ENCODE peak calls at places on chromosomes 12 and 14, in ten cellular contexts. B is lower lobe of right lung, S is Peyer's patch, R is fibroblast of lung, M is ascending aorta, W is IMR-90, X is HCT116, G is tibial artery, V is lung, L is endothelial cell of umbilical vein. J is an unnamed sample.
A peak's percentile ranks its signal among the peaks of the same experiment; 100 is the strongest.

GRCh38 chr14:75884198-75884611 is 97.6 kb downstream of the TGFB3 start:
- DNase-seq in L (no peak), R (peak; percentile 92), B (no peak), W (peak; percentile 86), S (no peak), V (no peak), G (no peak), X (no peak), M (no peak), J (no peak)

GRCh38 chr12:62247242-62247641 is 13.0 kb upstream of the USP15 start:
- DNase-seq in M (no peak), G (no peak), S (no peak), X (no peak), V (no peak), B (no peak), L (no peak), R (no peak), W (no peak), J (no peak)

GRCh38 chr12:117402363-117402762 is 40.9 kb upstream of the NOS1 start:
- DNase-seq in G (no peak), B (no peak), L (no peak), X (no peak), S (no peak), V (no peak), W (no peak), R (no peak), M (no peak), J (no peak)

GRCh38 chr12:28294300-28294699 is 104.0 kb downstream of the CCDC91 start:
- DNase-seq in R (no peak), S (no peak), B (no peak), V (no peak), L (no peak), G (no peak), W (no peak), M (no peak), X (no peak), J (no peak)

GRCh38 chr12:6752181-6752930 is 585 bp downstream of the MLF2 start:
- DNase-seq in M (no peak), X (no peak), S (no peak), B (no peak), G (peak; percentile 75), V (peak; percentile 47), L (peak; percentile 67), R (peak; percentile 60), W (peak; percentile 62), J (no peak)

GRCh38 chr14:32682219-32682618 is 256.5 kb upstream of the NPAS3 start:
- DNase-seq in W (no peak), B (no peak), S (no peak), L (no peak), M (no peak), G (no peak), X (no peak), V (no peak), R (peak; percentile 22), J (no peak)

GRCh38 chr12:47783821-47784819 is 11.1 kb downstream of the SLC48A1 start:
- DNase-seq in X (no peak), S (no peak), B (peak; percentile 35), M (no peak), V (no peak), G (no peak), L (no peak), W (no peak), R (no peak), J (no peak)

GRCh38 chr12:96878704-96879103 is 28.4 kb upstream of the NEDD1 start:
- DNase-seq in B (no peak), R (peak; percentile 97), V (no peak), L (no peak), W (peak; percentile 80), S (no peak), G (no peak), X (no peak), M (no peak), J (no peak)

GRCh38 chr14:101709962-101710891 is 51.3 kb upstream of the PPP2R5C start:
- DNase-seq in R (no peak), W (no peak), B (no peak), S (no peak), V (peak; percentile 23), M (no peak), L (no peak), X (peak; percentile 24), G (no peak), J (no peak)

GRCh38 chr14:98612434-98613200 is 659.4 kb downstream of the BCL11B start:
- DNase-seq in L (no peak), R (no peak), S (no peak), M (no peak), G (no peak), B (no peak), V (no peak), X (no peak), W (no peak), J (no peak)

GRCh38 chr12:124278389-124279101 is 16.3 kb upstream of the RFLNA start:
- DNase-seq in V (no peak), X (no peak), R (no peak), G (no peak), M (no peak), W (no peak), S (no peak), L (no peak), B (no peak), J (no peak)

GRCh38 chr12:124276337-124276736 is 18.6 kb upstream of the RFLNA start:
- DNase-seq in S (no peak), M (no peak), V (no peak), L (no peak), B (no peak), W (no peak), R (no peak), G (no peak), X (no peak), J (no peak)

GRCh38 chr12:124270671-124271070 is 24.2 kb upstream of the RFLNA start:
- DNase-seq in L (no peak), B (no peak), G (no peak), R (no peak), S (no peak), V (no peak), X (no peak), M (no peak), W (no peak), J (no peak)

GRCh38 chr12:124277394-124278222 is 17.3 kb upstream of the RFLNA start:
- DNase-seq in S (no peak), L (no peak), B (no peak), X (no peak), W (no peak), G (no peak), M (no peak), R (no peak), V (no peak), J (no peak)

GRCh38 chr12:124273630-124274029 is 21.3 kb upstream of the RFLNA start:
- DNase-seq in G (no peak), V (no peak), B (no peak), R (peak; percentile 39), X (peak; percentile 79), S (no peak), W (peak; percentile 31), L (peak; percentile 65), M (no peak), J (no peak)
- TF ChIP-seq CTCF in G (no peak), V (no peak), B (peak; percentile 19), R (no peak), X (peak; percentile 68), S (peak; percentile 5), W (no peak), L (peak; percentile 42), M (peak; percentile 5), J (peak; percentile 15)

GRCh38 chr12:104290320-104290719 is 13.2 kb upstream of the EID3 start:
- DNase-seq in S (no peak), L (no peak), X (no peak), W (no peak), V (no peak), M (no peak), R (no peak), G (no peak), B (no peak), J (no peak)

GRCh38 chr12:104290855-104291254 is 12.7 kb upstream of the EID3 start:
- DNase-seq in R (no peak), V (no peak), B (no peak), G (no peak), W (no peak), X (no peak), S (no peak), L (no peak), M (no peak), J (no peak)

GRCh38 chr12:104294845-104295674 is 8.5 kb upstream of the EID3 start:
- DNase-seq in X (no peak), M (no peak), V (no peak), S (no peak), B (no peak), W (no peak), G (no peak), L (no peak), R (no peak), J (no peak)

GRCh38 chr12:104291867-104292524 is 11.5 kb upstream of the EID3 start:
- DNase-seq in R (no peak), B (no peak), W (no peak), L (no peak), S (no peak), G (no peak), X (no peak), V (no peak), M (no peak), J (no peak)

GRCh38 chr12:104292872-104293794 is 10.4 kb upstream of the EID3 start:
- DNase-seq in M (no peak), V (no peak), L (no peak), W (no peak), B (no peak), S (no peak), X (no peak), R (peak; percentile 72), G (no peak), J (no peak)
- H3K27ac ChIP-seq in M (peak overlapping the region; percentile 60), V (no peak overlapping the region), L (no peak overlapping the region), W (peak overlapping the region; percentile 38), B (no peak overlapping the region), S (no peak overlapping the region), X (peak overlapping the region; percentile 30), R (peak overlapping the region; percentile 34), G (peak overlapping the region; percentile 56), J (no peak overlapping the region)

GRCh38 chr12:131204416-131205311 is 251.0 kb downstream of the ADGRD1 start:
- DNase-seq in W (no peak), G (peak; percentile 43), B (no peak), S (peak; percentile 22), L (no peak), X (no peak), V (no peak), M (peak; percentile 47), R (no peak), J (no peak)
- H3K27me3 ChIP-seq in W (no peaks in the 10 kb centered on the region), G (peaks cover 24% of the 10 kb centered on the region), B (peaks cover 3% of the 10 kb centered on the region), S (no peaks in the 10 kb centered on the region), L (no peaks in the 10 kb centered on the region), X (no peaks in the 10 kb centered on the region), V (no peaks in the 10 kb centered on the region), M (no peaks in the 10 kb centered on the region), R (no peaks in the 10 kb centered on the region), J (no peaks in the 10 kb centered on the region)

DNA sequence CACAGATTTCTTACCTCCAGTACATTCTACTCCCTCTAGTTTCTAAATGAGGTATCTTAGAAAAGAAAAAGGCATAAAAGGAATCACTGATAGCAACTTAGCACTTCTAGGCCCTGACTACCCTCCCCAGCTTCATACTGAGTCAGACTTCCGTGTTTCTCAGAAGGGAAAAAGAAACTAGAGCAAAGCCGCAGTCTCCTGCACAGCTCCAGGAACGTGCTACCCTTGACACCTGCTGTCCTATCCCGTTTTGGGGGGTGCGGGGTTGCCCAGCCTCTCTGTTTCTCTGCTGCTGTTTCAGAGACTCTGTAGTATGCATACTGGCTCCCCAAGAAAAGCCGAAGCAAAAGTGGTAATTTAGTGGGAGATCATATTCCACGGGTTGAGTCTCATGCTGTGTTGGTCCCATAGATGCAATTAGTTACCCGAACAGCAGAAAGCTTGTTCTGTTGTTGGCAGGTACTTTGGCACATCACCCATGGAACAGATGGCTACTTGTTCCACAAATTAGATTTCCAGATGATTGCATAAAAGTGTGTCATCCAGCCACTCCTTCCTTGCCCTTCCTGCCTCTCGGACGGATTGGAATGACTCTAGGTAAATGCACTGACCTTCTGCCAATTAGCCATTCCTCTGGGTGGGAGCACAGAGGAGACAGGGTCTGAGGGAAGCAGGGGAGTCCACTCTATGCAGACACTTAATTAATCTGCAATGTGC is 438.1 kb downstream of the FUT8 start:
- DNase-seq in X (no peak), G (no peak), S (no peak), W (no peak), B (no peak), M (peak; percentile 50), V (no peak), R (no peak), L (no peak), J (no peak)
- TF ChIP-seq CTCF in X (no peak), G (no peak), S (no peak), W (no peak), B (no peak), M (no peak), V (no peak), R (no peak), L (no peak), J (no peak)

J was measured in gastrocnemius medialis.